ENCODE peak calls at places on chromosomes 3 and 15, in eight cellular contexts. One of them, this sample, is unnamed.

GRCh38 chr3:194900886-194901522 is 215.3 kb downstream of the FAM43A start:
- DNase-seq in iris pigment epithelial cell: no peak
- DNase-seq in fibroblast of lung: no peak
- DNase-seq in WERI-Rb-1: peak; percentile 13
- DNase-seq in Calu3: no peak
- DNase-seq in effector CD4-positive, alpha-beta T cell: no peak
- DNase-seq in progenitor cell of endocrine pancreas: no peak
- DNase-seq in activated naive CD4-positive, alpha-beta T cell treated with anti-CD3 and anti-CD28 coated beads, Interleukin-2, amount 10 ng/mL, durations not matched to agents 7 days and 5 days: no peak
- DNase-seq in this sample: no peak

GRCh38 chr3:175956964-175957363 is 1097.8 kb downstream of the NAALADL2 start:
- DNase-seq in fibroblast of lung: no peak
- DNase-seq in activated naive CD4-positive, alpha-beta T cell treated with anti-CD3 and anti-CD28 coated beads, Interleukin-2, amount 10 ng/mL, durations not matched to agents 7 days and 5 days: no peak
- DNase-seq in effector CD4-positive, alpha-beta T cell: no peak
- DNase-seq in progenitor cell of endocrine pancreas: no peak
- DNase-seq in Calu3: peak; percentile 14
- DNase-seq in iris pigment epithelial cell: peak; percentile 19
- DNase-seq in WERI-Rb-1: no peak
- DNase-seq in this sample: peak; percentile 82

GRCh38 chr3:197256836-197257444 is 41.5 kb downstream of the DLG1 start:
- DNase-seq in fibroblast of lung: peak; percentile 73
- DNase-seq in iris pigment epithelial cell: peak; percentile 60
- DNase-seq in progenitor cell of endocrine pancreas: no peak
- DNase-seq in Calu3: peak; percentile 27
- DNase-seq in effector CD4-positive, alpha-beta T cell: peak; percentile 18
- DNase-seq in activated naive CD4-positive, alpha-beta T cell treated with anti-CD3 and anti-CD28 coated beads, Interleukin-2, amount 10 ng/mL, durations not matched to agents 7 days and 5 days: peak; percentile 52
- DNase-seq in WERI-Rb-1: no peak
- DNase-seq in this sample: peak; percentile 77

GRCh38 chr3:45923755-45924154 is 19.5 kb upstream of the CXCR6 start:
- DNase-seq in activated naive CD4-positive, alpha-beta T cell treated with anti-CD3 and anti-CD28 coated beads, Interleukin-2, amount 10 ng/mL, durations not matched to agents 7 days and 5 days: no peak
- DNase-seq in fibroblast of lung: peak; percentile 18
- DNase-seq in Calu3: no peak
- DNase-seq in effector CD4-positive, alpha-beta T cell: no peak
- DNase-seq in WERI-Rb-1: no peak
- DNase-seq in progenitor cell of endocrine pancreas: no peak
- DNase-seq in iris pigment epithelial cell: peak; percentile 34
- DNase-seq in this sample: no peak

GRCh38 chr3:123021986-123022510 is 5.5 kb downstream of the SEMA5B start:
- DNase-seq in effector CD4-positive, alpha-beta T cell: no peak
- DNase-seq in WERI-Rb-1: peak; percentile 56
- DNase-seq in fibroblast of lung: no peak
- DNase-seq in iris pigment epithelial cell: no peak
- DNase-seq in progenitor cell of endocrine pancreas: no peak
- DNase-seq in activated naive CD4-positive, alpha-beta T cell treated with anti-CD3 and anti-CD28 coated beads, Interleukin-2, amount 10 ng/mL, durations not matched to agents 7 days and 5 days: no peak
- DNase-seq in Calu3: no peak
- DNase-seq in this sample: no peak

GRCh38 chr3:2652416-2652815 is 457.8 kb downstream of the IL5RA start:
- DNase-seq in iris pigment epithelial cell: no peak
- DNase-seq in Calu3: no peak
- DNase-seq in progenitor cell of endocrine pancreas: no peak
- DNase-seq in effector CD4-positive, alpha-beta T cell: no peak
- DNase-seq in WERI-Rb-1: no peak
- DNase-seq in fibroblast of lung: no peak
- DNase-seq in activated naive CD4-positive, alpha-beta T cell treated with anti-CD3 and anti-CD28 coated beads, Interleukin-2, amount 10 ng/mL, durations not matched to agents 7 days and 5 days: no peak
- DNase-seq in this sample: no peak

GRCh38 chr15:62462268-62462667 is 297.2 kb upstream of the C2CD4B start:
- DNase-seq in Calu3: no peak
- DNase-seq in progenitor cell of endocrine pancreas: no peak
- DNase-seq in activated naive CD4-positive, alpha-beta T cell treated with anti-CD3 and anti-CD28 coated beads, Interleukin-2, amount 10 ng/mL, durations not matched to agents 7 days and 5 days: no peak
- DNase-seq in WERI-Rb-1: no peak
- DNase-seq in iris pigment epithelial cell: no peak
- DNase-seq in fibroblast of lung: no peak
- DNase-seq in effector CD4-positive, alpha-beta T cell: no peak
- DNase-seq in this sample: no peak

GRCh38 chr3:55203006-55203405 is 275.1 kb upstream of the LRTM1 start:
- DNase-seq in Calu3: no peak
- DNase-seq in effector CD4-positive, alpha-beta T cell: no peak
- DNase-seq in activated naive CD4-positive, alpha-beta T cell treated with anti-CD3 and anti-CD28 coated beads, Interleukin-2, amount 10 ng/mL, durations not matched to agents 7 days and 5 days: no peak
- DNase-seq in fibroblast of lung: peak; percentile 24
- DNase-seq in iris pigment epithelial cell: peak; percentile 37
- DNase-seq in WERI-Rb-1: no peak
- DNase-seq in progenitor cell of endocrine pancreas: no peak
- DNase-seq in this sample: no peak

GRCh38 chr3:137770821-137771399 is 6.8 kb downstream of the SOX14 start:
- DNase-seq in iris pigment epithelial cell: no peak
- DNase-seq in activated naive CD4-positive, alpha-beta T cell treated with anti-CD3 and anti-CD28 coated beads, Interleukin-2, amount 10 ng/mL, durations not matched to agents 7 days and 5 days: no peak
- DNase-seq in fibroblast of lung: no peak
- DNase-seq in WERI-Rb-1: peak; percentile 25
- DNase-seq in effector CD4-positive, alpha-beta T cell: no peak
- DNase-seq in progenitor cell of endocrine pancreas: no peak
- DNase-seq in Calu3: no peak
- DNase-seq in this sample: no peak

GRCh38 chr15:66955871-66956585 is 109.4 kb upstream of the SMAD3 start:
- DNase-seq in iris pigment epithelial cell: peak; percentile 72
- DNase-seq in Calu3: peak; percentile 64
- DNase-seq in progenitor cell of endocrine pancreas: no peak
- DNase-seq in fibroblast of lung: no peak
- DNase-seq in activated naive CD4-positive, alpha-beta T cell treated with anti-CD3 and anti-CD28 coated beads, Interleukin-2, amount 10 ng/mL, durations not matched to agents 7 days and 5 days: no peak
- DNase-seq in WERI-Rb-1: no peak
- DNase-seq in effector CD4-positive, alpha-beta T cell: no peak
- DNase-seq in this sample: peak; percentile 80